ENCODE peak calls at places on chromosomes 3 and 15, in ten cellular contexts. E is stimulated activated naive B cell treated with anti-CD40 and anti-IgM and Interleukin-4, amounts not matched to agents 10 μg/mL and 1 μg/mL and 100 μg/mL, for 72 hours; I is hippocampal formation; C is activated T-helper 1 cell treated with anti-CD3 and anti-CD28 coated beads, Interleukin-2, amount 50 U/mL, for 16 hours; H is germinal center; Y is NCI-H345; O is HCEC 1CT; A is KBM-7; R is NCI-H2171 treated with DMSO at 0.1 percent for 48 hours; S is PC-9. N is an unnamed sample.

GRCh38 chr15:95131071-95131683 is 899.8 kb downstream of the MCTP2 start:
- DNase-seq in E (no peak), I (no peak), C (no peak), H (no peak), Y (no peak), O (no peak), A (no peak), R (no peak), S (no peak), N (no peak)

GRCh38 chr3:193826126-193826795 is 233.3 kb downstream of the OPA1 start:
- DNase-seq in E (no peak), I (no peak), C (no peak), H (no peak), Y (peak; percentile 56), O (no peak), A (no peak), R (peak; percentile 21), S (peak; percentile 67), N (no peak)

GRCh38 chr3:138331143-138331894 is 1.7 kb upstream of the NME9 start:
- DNase-seq in E (no peak), I (no peak), C (no peak), H (no peak), Y (no peak), O (peak; percentile 33), A (no peak), R (no peak), S (no peak), N (no peak)

GRCh38 chr3:181403876-181404660 is 307.7 kb upstream of the SOX2 start:
- DNase-seq in E (no peak), I (no peak), C (no peak), H (no peak), Y (no peak), O (no peak), A (no peak), R (no peak), S (no peak), N (no peak)

GRCh38 chr3:44412365-44412764 is 65.1 kb downstream of the ZNF445 start:
- DNase-seq in E (no peak), I (no peak), C (no peak), H (no peak), Y (no peak), O (no peak), A (no peak), R (no peak), S (no peak), N (no peak)

GRCh38 chr3:53806182-53807116 is 39.8 kb downstream of the CHDH start:
- DNase-seq in E (no peak), I (no peak), C (no peak), H (no peak), Y (no peak), O (peak; percentile 67), A (no peak), R (no peak), S (no peak), N (no peak)

GRCh38 chr3:66407281-66408218 is 93.3 kb downstream of the LRIG1 start:
- DNase-seq in E (peak; percentile 65), I (peak; percentile 71), C (peak; percentile 64), H (peak; percentile 87), Y (peak; percentile 39), O (peak; percentile 27), A (peak; percentile 72), R (no peak), S (peak; percentile 49), N (peak; percentile 76)

GRCh38 chr3:123389338-123389910 is 59.5 kb downstream of the ADCY5 start:
- DNase-seq in E (no peak), I (no peak), C (no peak), H (no peak), Y (no peak), O (no peak), A (no peak), R (no peak), S (no peak), N (no peak)

GRCh38 chr15:83516935-83517334 is 69.8 kb downstream of the SH3GL3 start:
- DNase-seq in E (no peak), I (no peak), C (no peak), H (no peak), Y (no peak), O (peak; percentile 59), A (no peak), R (no peak), S (no peak), N (no peak)

GRCh38 chr15:59570364-59570763 is 41.2 kb upstream of the GCNT3 start:
- DNase-seq in E (no peak), I (no peak), C (no peak), H (no peak), Y (no peak), O (no peak), A (no peak), R (no peak), S (peak; percentile 67), N (no peak)

GRCh38 chr3:127647171-127647884 is 18.3 kb downstream of the PODXL2 start:
- DNase-seq in E (no peak), I (no peak), C (no peak), H (no peak), Y (no peak), O (no peak), A (no peak), R (no peak), S (no peak), N (no peak)

N was measured in head of caudate nucleus.